ENCODE peak calls at places on chromosomes 7 and 10, in eight cellular contexts. M, W, T, V, Q, X, L and J are unnamed samples.

GRCh38 chr7:28640026-28640425 is 227.7 kb downstream of the CREB5 start:
- DNase-seq in M (no peak), W (no peak), T (no peak), V (no peak), Q (no peak), X (no peak), L (no peak), J (no peak)

GRCh38 chr7:102425639-102426267 is 7.6 kb upstream of the ORAI2 start:
- DNase-seq in M (peak), W (peak), T (no peak), V (no peak), Q (no peak), X (peak), L (peak), J (no peak)

GRCh38 chr7:130365511-130366441 is 14.5 kb upstream of the CPA1 start:
- DNase-seq in M (no peak), W (no peak), T (peak), V (peak), Q (peak), X (no peak), L (no peak), J (peak)

GRCh38 chr10:75408911-75409885 is 7.6 kb upstream of the ZNF503 start:
- DNase-seq in M (no peak), W (no peak), T (peak), V (no peak), Q (peak), X (no peak), L (peak), J (no peak)

GRCh38 chr7:50739744-50740455 is 42.8 kb downstream of the GRB10 start:
- DNase-seq in M (peak), W (peak), T (peak), V (no peak), Q (peak), X (peak), L (no peak), J (peak)

GRCh38 chr7:73437091-73437490 is 3.5 kb downstream of the FZD9 start:
- DNase-seq in M (no peak), W (no peak), T (no peak), V (no peak), Q (no peak), X (no peak), L (no peak), J (no peak)

GRCh38 chr7:5479133-5479745 is 55.6 kb upstream of the TNRC18 start:
- DNase-seq in M (no peak), W (no peak), T (no peak), V (peak), Q (no peak), X (no peak), L (no peak), J (no peak)

GRCh38 chr7:67502929-67503328 is 506.3 kb downstream of the TYW1 start:
- DNase-seq in M (no peak), W (no peak), T (no peak), V (no peak), Q (no peak), X (no peak), L (no peak), J (no peak)

GRCh38 chr10:18238875-18239485 is 98.8 kb downstream of the CACNB2 start:
- DNase-seq in M (no peak), W (no peak), T (peak), V (peak), Q (peak), X (no peak), L (no peak), J (no peak)

GRCh38 chr10:133257489-133258065 is 19.1 kb downstream of the ADAM8 start:
- DNase-seq in M (no peak), W (no peak), T (no peak), V (no peak), Q (peak), X (no peak), L (peak), J (no peak)

GRCh38 chr10:73339436-73339835 is 19.2 kb downstream of the CFAP70 start:
- DNase-seq in M (no peak), W (no peak), T (no peak), V (no peak), Q (no peak), X (no peak), L (no peak), J (no peak)